ENCODE peak calls at places on chromosomes 7 and 10, in six cellular contexts. P is activated T-cell treated with anti-CD3 and anti-CD28 coated beads for 48 hours, O is HuH-7.5, T is IMR-90, L is foreskin fibroblast, W is dermis blood vessel endothelial cell. M is an unnamed sample.

GRCh38 chr7:152866125-152866524 is 106.6 kb downstream of the ACTR3B start:
- DNase-seq in W (no peak), P (no peak), T (peak; percentile 48), O (no peak), L (no peak), M (no peak)

GRCh38 chr10:96292971-96293909 is 11.0 kb upstream of the DNTT start:
- DNase-seq in T (peak; percentile 46), L (peak; percentile 26), P (no peak), O (no peak), W (peak; percentile 68), M (no peak)

GRCh38 chr7:99928994-99929729 is at the start of gene GJC3:
- DNase-seq in W (peak; percentile 82), L (peak; percentile 48), P (peak; percentile 25), T (peak; percentile 52), O (peak; percentile 79), M (peak; percentile 73)

GRCh38 chr7:157664866-157665633 is 328.2 kb downstream of the DNAJB6 start:
- DNase-seq in L (no peak), P (no peak), T (no peak), O (no peak), W (no peak), M (peak; percentile 15)

GRCh38 chr10:79001082-79001885 is 67.5 kb upstream of the ZMIZ1 start:
- DNase-seq in L (peak; percentile 16), O (no peak), T (peak; percentile 50), W (peak; percentile 75), P (no peak), M (no peak)

GRCh38 chr7:92843034-92843760 is 6.8 kb upstream of the CDK6 start:
- DNase-seq in T (peak; percentile 62), W (no peak), O (no peak), P (no peak), L (no peak), M (no peak)

GRCh38 chr10:52108236-52108635 is 205.8 kb upstream of the DKK1 start:
- DNase-seq in T (no peak), L (no peak), W (no peak), P (no peak), O (no peak), M (no peak)

GRCh38 chr7:33733865-33734650 is 171.3 kb upstream of the BMPER start:
- DNase-seq in L (no peak), W (peak; percentile 21), P (no peak), O (no peak), T (no peak), M (no peak)

GRCh38 chr7:145698526-145699262 is 417.9 kb upstream of the CNTNAP2 start:
- DNase-seq in L (no peak), O (no peak), W (no peak), T (peak; percentile 24), P (no peak), M (no peak)

GRCh38 chr10:62637249-62638061 is 167.1 kb upstream of the ADO start:
- DNase-seq in O (no peak), P (peak; percentile 64), L (no peak), T (peak; percentile 61), W (peak; percentile 13), M (no peak)

GRCh38 chr7:8154290-8154689 is 107.7 kb downstream of the ICA1 start:
- DNase-seq in L (no peak), P (no peak), W (no peak), O (no peak), T (no peak), M (no peak)

GRCh38 chr10:119677904-119678755 is 26.9 kb downstream of the BAG3 start:
- DNase-seq in O (no peak), L (peak; percentile 27), T (no peak), W (no peak), P (no peak), M (no peak)

GRCh38 chr10:49058341-49059255 is 56.7 kb downstream of the VSTM4 start:
- DNase-seq in L (no peak), W (no peak), T (no peak), O (no peak), P (no peak), M (no peak)

GRCh38 chr10:6929157-6929830 is 349.2 kb upstream of the PRKCQ start:
- DNase-seq in P (no peak), O (no peak), W (no peak), T (no peak), L (no peak), M (no peak)

GRCh38 chr7:151777913-151778670 is 98.8 kb downstream of the PRKAG2 start:
- DNase-seq in L (no peak), P (no peak), W (no peak), T (no peak), O (no peak), M (no peak)

GRCh38 chr10:95562326-95562725 is 1.2 kb upstream of the SORBS1 start:
- DNase-seq in T (no peak), P (no peak), L (no peak), W (no peak), O (no peak), M (no peak)

GRCh38 chr10:96740579-96741281 is 20.4 kb upstream of the PIK3AP1 start:
- DNase-seq in T (no peak), O (no peak), P (no peak), L (no peak), W (no peak), M (peak; percentile 89)

GRCh38 chr7:157605638-157606037 is 268.8 kb downstream of the DNAJB6 start:
- DNase-seq in W (no peak), P (no peak), O (no peak), L (no peak), T (no peak), M (no peak)

M was measured in Right ventricle myocardium inferior.